ENCODE peak calls at places on chromosomes 12 and 14, in nine cellular contexts. B is Caco-2, J is GM12865, M is IMR-90, O is BJ, D is lung, I is fibroblast of the aortic adventitia, U is cardiac fibroblast, C is lower lobe of right lung. T is an unnamed sample.

GRCh38 chr12:27031531-27031930 is 9.2 kb downstream of the MED21 start:
- DNase-seq in D (no peak), O (no peak), J (no peak), M (peak; percentile 60), C (no peak), I (no peak), U (no peak), B (no peak), T (no peak)

GRCh38 chr14:50667491-50668007 is 557 bp downstream of the SAV1 start:
- DNase-seq in O (no peak), D (peak; percentile 42), U (no peak), J (peak; percentile 61), C (no peak), I (no peak), B (peak; percentile 67), M (no peak), T (no peak)

GRCh38 chr14:50037837-50038236 is 78.5 kb downstream of the VCPKMT start:
- DNase-seq in U (no peak), D (no peak), B (no peak), C (peak; percentile 55), O (no peak), J (peak; percentile 71), M (no peak), I (no peak), T (no peak)

GRCh38 chr12:65911321-65911720 is 87.0 kb downstream of the HMGA2 start:
- DNase-seq in D (no peak), O (no peak), C (no peak), J (no peak), I (peak; percentile 63), B (no peak), U (peak; percentile 58), M (peak; percentile 53), T (peak; percentile 56)

GRCh38 chr12:104171785-104172563 is 34.0 kb upstream of the NFYB start:
- DNase-seq in U (no peak), B (no peak), I (no peak), J (no peak), M (no peak), O (no peak), D (peak; percentile 29), C (no peak), T (no peak)

GRCh38 chr14:79528843-79529405 is 682.4 kb downstream of the DIO2 start:
- DNase-seq in J (no peak), I (no peak), B (no peak), C (no peak), O (no peak), M (no peak), U (no peak), D (no peak), T (no peak)

GRCh38 chr14:50399251-50400032 is 2.8 kb upstream of the CDKL1 start:
- DNase-seq in J (no peak), U (peak; percentile 28), O (no peak), B (no peak), C (no peak), I (peak; percentile 38), M (peak; percentile 39), D (no peak), T (peak; percentile 24)

GRCh38 chr12:54658306-54659264 is 10.4 kb upstream of the DCD start:
- DNase-seq in D (no peak), C (peak; percentile 50), B (peak; percentile 68), M (peak; percentile 6), I (peak; percentile 16), J (peak; percentile 70), U (peak; percentile 35), O (no peak), T (peak; percentile 39)

GRCh38 chr12:71128191-71128590 is 29.6 kb downstream of the TSPAN8 start:
- DNase-seq in J (no peak), B (no peak), D (peak; percentile 65), C (no peak), O (no peak), M (no peak), I (peak; percentile 78), U (peak; percentile 68), T (peak; percentile 37)

GRCh38 chr12:52364901-52365489 is 2.3 kb downstream of the KRT85 start:
- DNase-seq in O (no peak), I (no peak), M (no peak), J (no peak), C (no peak), U (no peak), B (no peak), D (no peak), T (no peak)

GRCh38 chr14:100466111-100466856 is 120.9 kb downstream of the BEGAIN start:
- DNase-seq in O (no peak), M (no peak), I (no peak), J (no peak), B (no peak), C (no peak), D (no peak), U (no peak), T (no peak)

DNA sequence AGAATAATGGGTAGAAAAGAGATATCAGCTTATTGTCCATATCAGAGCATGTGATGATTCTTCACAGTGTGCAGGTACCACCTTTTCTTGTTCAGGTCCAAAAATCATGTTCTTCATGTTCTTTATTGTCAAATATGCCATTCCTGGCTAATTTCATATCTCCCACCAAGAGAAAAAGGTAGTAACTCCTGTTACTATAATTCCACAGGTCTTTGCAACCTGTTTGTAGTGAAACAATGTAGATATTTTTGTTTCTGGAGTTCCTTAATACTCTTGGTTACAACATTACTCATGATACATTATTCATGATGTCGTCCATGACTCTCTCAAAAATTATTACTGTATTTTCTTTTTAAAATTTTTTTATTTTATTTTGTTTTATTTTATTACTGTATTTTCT is 11.3 kb upstream of the TMBIM6 start:
- DNase-seq in O (no peak), J (no peak), D (no peak), I (no peak), C (no peak), B (no peak), M (no peak), U (no peak), T (no peak)
- TF ChIP-seq CTCF in O (no peak), J (no peak), D (no peak), I (no peak), C (no peak), B (no peak), M (no peak), U (no peak), T (no peak)

DNA sequence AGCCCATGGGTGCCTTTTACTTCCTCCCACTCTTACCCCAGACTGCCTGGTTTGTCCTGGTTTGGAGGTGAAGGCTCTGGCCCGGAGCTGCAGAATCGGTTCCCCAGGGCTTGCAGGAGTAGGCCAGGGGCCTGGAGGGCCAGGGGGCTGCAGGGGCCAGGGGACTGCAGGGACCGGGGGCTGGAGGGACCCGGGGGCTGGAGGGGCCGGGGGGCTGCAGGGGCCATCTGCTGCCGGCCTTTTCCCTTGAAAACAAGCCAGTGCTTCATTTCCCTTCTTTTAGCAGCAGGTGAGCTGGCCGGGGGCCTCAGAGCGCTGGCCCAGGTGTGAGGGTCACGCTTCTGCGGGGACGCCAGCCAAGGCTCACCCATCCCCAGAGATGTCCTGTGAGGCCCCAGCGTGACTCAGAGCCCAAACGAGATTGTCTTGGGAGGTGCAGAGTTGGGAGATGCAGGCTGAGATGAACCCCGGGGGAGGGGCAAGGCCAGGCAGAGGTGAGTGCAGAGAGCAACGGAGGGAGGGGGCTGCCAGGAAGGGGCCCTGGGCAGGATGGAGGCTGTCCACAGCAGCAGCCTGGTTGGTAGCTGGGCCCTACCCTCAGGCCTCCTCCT is 154.9 kb downstream of the KIF26A start:
- DNase-seq in I (no peak), D (no peak), M (no peak), C (peak; percentile 30), U (no peak), O (no peak), B (peak; percentile 17), J (no peak), T (no peak)
- H3K4me3 ChIP-seq in I (no peak overlapping the region), D (no peak overlapping the region), M (no peak overlapping the region), C (no peak overlapping the region), U (no peak overlapping the region), O (no peak overlapping the region), B (no peak overlapping the region), J (no peak overlapping the region), T (no peak overlapping the region)

DNA sequence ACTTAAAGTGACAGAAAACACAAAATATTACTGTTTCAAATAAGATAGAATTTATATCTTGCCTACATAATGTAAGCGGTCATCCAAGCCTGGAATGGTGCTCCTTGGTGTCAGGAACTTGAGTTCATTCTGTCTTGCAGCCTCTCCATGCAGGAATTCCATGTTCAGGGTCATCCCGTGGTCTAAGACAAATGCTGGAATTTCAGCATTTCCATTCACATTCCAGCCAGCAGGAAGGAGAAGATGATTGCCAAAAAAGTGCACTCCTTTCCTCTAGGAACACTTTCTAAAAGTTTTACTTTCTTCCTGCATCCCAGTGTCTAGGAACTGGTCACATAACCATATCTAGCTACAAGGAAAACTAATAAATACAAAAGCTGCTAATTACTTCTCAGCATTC is 106.3 kb downstream of the PTPRO start:
- DNase-seq in M (no peak), C (no peak), I (peak; percentile 1), B (no peak), O (no peak), D (no peak), U (no peak), J (no peak), T (peak; percentile 3)
- TF ChIP-seq CTCF in M (no peak), C (no peak), I (no peak), B (no peak), O (no peak), D (no peak), U (no peak), J (no peak), T (peak; percentile 6)

GRCh38 chr12:93183940-93184663 is 193.6 kb upstream of the NUDT4 start:
- DNase-seq in D (no peak), C (no peak), O (no peak), U (peak; percentile 84), B (no peak), I (peak; percentile 94), M (no peak), J (peak; percentile 81), T (peak; percentile 58)

GRCh38 chr12:93185369-93185741 is 192.4 kb upstream of the NUDT4 start:
- DNase-seq in J (no peak), I (no peak), M (no peak), U (no peak), D (no peak), O (no peak), C (no peak), B (no peak), T (no peak)

GRCh38 chr12:93186621-93187020 is 191.1 kb upstream of the NUDT4 start:
- DNase-seq in J (no peak), C (no peak), D (no peak), O (no peak), M (no peak), I (no peak), B (no peak), U (no peak), T (no peak)

GRCh38 chr12:93186131-93186530 is 191.6 kb upstream of the NUDT4 start:
- DNase-seq in J (no peak), I (peak; percentile 67), B (no peak), M (peak; percentile 53), D (no peak), O (no peak), C (no peak), U (peak; percentile 63), T (peak; percentile 68)

DNA sequence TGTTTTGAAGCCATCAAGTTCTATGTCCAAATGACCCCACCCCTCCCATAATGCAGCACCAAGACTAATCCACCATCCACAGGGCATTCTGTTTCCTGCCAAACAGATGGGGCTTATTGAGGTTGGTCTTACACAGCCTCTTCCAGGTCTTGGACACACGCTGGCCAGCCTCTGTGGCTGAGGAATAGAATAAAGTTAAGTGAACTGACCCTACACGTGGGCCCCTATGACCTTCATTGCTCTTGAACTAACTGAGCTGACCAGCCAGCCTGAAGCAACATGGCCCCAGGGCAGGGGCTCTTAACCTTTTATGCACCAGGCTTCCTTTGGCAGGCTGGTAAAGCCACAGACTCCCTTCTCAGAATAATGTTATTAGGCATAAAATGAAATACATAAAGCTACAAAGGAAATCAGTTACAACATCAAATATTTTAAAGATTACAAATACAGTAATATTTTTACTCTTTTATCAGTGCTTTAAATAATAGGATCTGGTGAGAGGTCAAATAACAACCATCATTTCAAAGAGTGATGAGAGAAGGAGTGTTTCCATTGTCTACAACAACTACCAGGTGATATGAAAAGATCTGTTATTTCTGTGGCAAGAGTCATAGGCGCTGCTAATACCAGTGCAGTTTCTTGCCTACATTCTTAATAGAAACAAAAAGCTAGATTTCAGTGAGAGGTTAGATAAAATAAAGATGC is 192.9 kb upstream of the NUDT4 start:
- DNase-seq in U (no peak), J (no peak), D (no peak), I (no peak), O (no peak), M (no peak), B (no peak), C (no peak), T (no peak)
- H3K4me3 ChIP-seq in U (no peak overlapping the region), J (no peak overlapping the region), D (no peak overlapping the region), I (no peak overlapping the region), O (no peak overlapping the region), M (no peak overlapping the region), B (no peak overlapping the region), C (no peak overlapping the region), T (no peak overlapping the region)